ENCODE peak calls at places on chromosomes 3 and 15, in ten cellular contexts. M, Z, Q, C, F, T, V, B, E and S are unnamed samples.

GRCh38 chr3:12583280-12583679 is 26.4 kb downstream of the MKRN2 start:
- DNase-seq in Z (no peak), M (no peak), F (no peak), B (no peak), Q (no peak), C (no peak), V (no peak), T (no peak), E (no peak), S (no peak)

GRCh38 chr3:29438580-29438979 is 157.7 kb downstream of the RBMS3 start:
- DNase-seq in C (no peak), Z (no peak), T (no peak), B (no peak), M (no peak), E (no peak), V (no peak), F (no peak), Q (no peak), S (no peak)

GRCh38 chr3:16866447-16867025 is 18.2 kb upstream of the PLCL2 start:
- DNase-seq in E (no peak), B (no peak), V (no peak), Q (no peak), F (no peak), T (peak; percentile 63), C (no peak), M (peak; percentile 68), Z (no peak), S (no peak)

GRCh38 chr15:34794590-34795206 is 651 bp downstream of the ACTC1 start:
- DNase-seq in F (no peak), Q (no peak), V (no peak), Z (no peak), B (no peak), M (no peak), C (no peak), T (no peak), E (peak; percentile 7), S (no peak)

GRCh38 chr3:134432236-134432635 is 53.5 kb downstream of the ANAPC13 start:
- DNase-seq in M (no peak), F (no peak), V (no peak), B (no peak), Q (no peak), Z (no peak), E (no peak), T (no peak), C (no peak), S (no peak)

GRCh38 chr3:90016492-90017065 is 909.2 kb downstream of the EPHA3 start:
- DNase-seq in Q (no peak), T (no peak), E (no peak), M (no peak), F (no peak), Z (no peak), C (no peak), V (no peak), B (no peak), S (no peak)

GRCh38 chr3:3110299-3110630 is at the start of gene IL5RA:
- DNase-seq in F (no peak), T (no peak), V (no peak), B (no peak), M (no peak), E (no peak), C (peak; percentile 11), Q (no peak), Z (no peak), S (no peak)

GRCh38 chr3:104279617-104280016 is 1087.1 kb upstream of the ALCAM start:
- DNase-seq in M (no peak), T (no peak), Q (no peak), C (no peak), B (no peak), V (no peak), E (no peak), Z (no peak), F (no peak), S (no peak)

DNA sequence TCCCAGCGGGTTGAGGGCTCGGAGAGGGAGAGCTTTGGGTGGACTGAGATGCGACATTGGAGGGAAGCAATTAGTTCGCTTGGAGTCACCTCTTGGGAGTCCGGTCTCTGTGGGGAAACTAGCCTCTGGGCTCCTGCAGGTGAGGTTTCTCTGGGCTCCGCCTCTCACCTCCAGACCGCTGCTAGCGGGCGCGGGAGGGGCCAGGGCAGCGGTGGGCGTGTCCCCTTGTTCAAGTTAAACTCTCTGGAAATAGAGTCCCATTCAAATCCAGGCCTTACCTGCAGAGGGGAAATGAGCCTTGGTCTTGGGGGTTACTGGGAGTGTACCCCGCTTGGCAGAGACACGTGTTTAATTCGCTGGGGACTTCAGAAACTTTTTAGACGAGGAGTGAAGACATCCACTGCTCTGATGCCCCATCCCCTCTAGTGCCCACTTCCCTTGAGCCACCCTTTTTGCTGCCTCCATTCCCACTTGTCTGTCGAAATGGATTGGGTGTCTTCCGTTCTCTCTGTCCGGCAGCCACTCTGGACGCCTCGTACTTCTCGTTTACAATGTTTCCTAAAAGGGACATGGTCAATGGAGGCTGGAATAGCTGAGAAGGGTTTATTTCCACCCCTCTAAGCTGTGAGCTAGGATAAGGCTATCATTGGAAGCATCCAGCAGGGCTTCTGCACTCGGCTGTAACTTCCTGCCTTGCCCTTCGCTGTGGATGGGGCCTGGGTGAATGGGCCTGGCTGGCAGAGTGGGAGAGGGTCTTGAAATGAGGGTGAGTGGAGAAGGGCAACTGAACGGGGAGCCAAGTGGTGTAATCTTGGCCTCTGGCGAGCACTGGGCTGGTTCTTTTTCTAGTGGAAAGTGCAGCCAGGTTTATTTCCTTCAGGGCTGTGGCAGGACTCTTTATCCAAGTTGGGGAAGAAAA is 1.1 kb downstream of the MITF start:
- DNase-seq in T (peak; percentile 53), E (no peak), F (no peak), V (peak; percentile 61), Q (no peak), Z (peak; percentile 68), C (no peak), M (no peak), B (peak; percentile 56), S (peak; percentile 59)
- TF ChIP-seq POLR2A in T (no peak), E (no peak), F (no peak), V (no peak), Q (no peak), Z (no peak), C (no peak), M (no peak), B (no peak), S (no peak)

DNA sequence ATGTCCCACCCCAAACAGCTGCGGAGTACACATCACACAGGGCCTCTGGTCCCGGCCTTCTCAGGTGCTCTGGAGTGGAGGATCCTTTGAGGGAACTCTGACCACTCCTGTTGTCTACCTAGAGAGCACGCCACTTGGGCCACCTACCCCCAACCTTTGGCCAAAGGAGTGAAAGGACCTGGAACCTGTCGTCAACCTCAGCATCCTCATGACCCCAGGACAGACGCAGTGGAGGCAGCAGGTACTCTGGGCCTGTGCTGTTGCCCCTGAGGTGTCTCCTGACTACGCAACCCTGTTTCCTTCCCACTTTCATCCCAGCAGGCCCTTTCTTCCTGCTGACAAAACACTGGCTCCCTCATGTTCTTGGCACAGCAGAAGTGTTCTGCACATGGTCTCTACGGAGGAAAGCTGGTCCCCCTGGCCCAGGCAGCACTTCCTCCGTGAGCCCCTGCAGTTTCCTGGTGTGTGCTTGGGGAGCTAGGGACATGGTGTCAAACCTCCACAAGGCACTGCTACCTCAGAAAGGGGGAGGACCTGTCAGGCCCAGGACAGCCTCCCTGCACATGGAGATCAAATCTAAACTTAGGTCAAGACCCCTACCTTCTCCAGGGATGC is 48.0 kb downstream of the DHX30 start:
- DNase-seq in V (no peak), Q (no peak), Z (no peak), C (no peak), B (no peak), T (no peak), F (no peak), E (no peak), M (no peak), S (no peak)
- TF ChIP-seq POLR2A in V (no peak), Q (no peak), Z (no peak), C (no peak), B (no peak), T (no peak), F (no peak), E (no peak), M (no peak), S (no peak)

GRCh38 chr3:129624347-129625070 is 18.0 kb upstream of the PLXND1 start:
- DNase-seq in E (no peak), B (peak; percentile 49), V (peak; percentile 65), Q (no peak), M (peak; percentile 73), C (no peak), F (no peak), Z (no peak), T (peak; percentile 79), S (no peak)

GRCh38 chr3:129623447-129624118 is 17.1 kb upstream of the PLXND1 start:
- DNase-seq in T (peak; percentile 86), Q (no peak), M (peak; percentile 3), E (peak; percentile 2), F (no peak), C (peak; percentile 36), V (peak; percentile 73), Z (peak; percentile 80), B (peak; percentile 56), S (peak; percentile 69)

GRCh38 chr3:129627350-129628168 is 21.1 kb upstream of the PLXND1 start:
- DNase-seq in E (peak; percentile 85), Q (peak; percentile 42), T (peak; percentile 90), C (peak; percentile 89), V (peak; percentile 77), Z (peak; percentile 65), F (no peak), B (peak; percentile 73), M (peak; percentile 94), S (peak; percentile 75)

GRCh38 chr3:129626744-129627349 is 20.4 kb upstream of the PLXND1 start:
- DNase-seq in B (peak; percentile 94), M (peak; percentile 94), E (peak; percentile 97), C (peak; percentile 89), Q (peak; percentile 86), Z (peak; percentile 94), F (no peak), T (peak; percentile 92), V (peak; percentile 97), S (peak; percentile 96)

DNA sequence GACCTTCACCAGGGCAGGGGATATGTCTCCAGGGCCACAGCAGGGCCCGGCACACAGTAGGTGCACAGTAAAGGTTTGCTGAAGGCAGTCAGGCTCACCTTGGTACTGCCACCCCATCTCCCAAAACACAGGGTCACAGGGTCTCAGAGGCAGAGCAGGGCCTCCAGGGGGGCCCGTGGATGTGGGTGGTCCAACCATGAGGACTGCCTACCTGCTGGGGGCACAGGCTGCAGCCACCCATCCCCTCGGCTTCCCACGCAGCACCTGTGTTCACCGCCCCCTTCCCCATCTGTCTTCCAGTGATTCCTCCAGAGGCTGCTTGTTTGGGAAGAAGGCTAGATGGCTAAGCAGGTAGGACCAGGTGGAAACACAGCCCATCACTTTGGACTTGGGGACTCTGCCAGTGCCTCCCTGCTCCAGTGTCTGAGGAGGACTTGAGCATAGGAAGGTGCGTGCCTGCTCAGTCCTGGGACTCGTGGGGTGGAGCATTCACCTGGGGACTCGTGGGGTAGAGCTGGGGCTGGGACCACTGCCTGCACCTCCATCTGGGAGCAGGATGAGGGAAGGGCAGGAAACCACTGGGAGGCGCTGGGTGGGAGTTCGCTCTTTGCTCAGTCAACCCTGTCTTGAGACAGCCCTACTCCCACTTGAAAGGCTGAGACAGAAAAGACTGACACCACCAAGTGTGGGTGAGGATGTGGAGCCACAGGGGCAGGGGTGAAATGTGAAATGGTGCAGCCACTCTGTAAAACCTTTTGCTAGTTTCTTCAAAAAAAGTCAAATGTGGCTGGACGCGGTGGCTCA is 18.8 kb upstream of the PLXND1 start:
- DNase-seq in V (no peak), E (peak; percentile 15), B (no peak), C (no peak), F (no peak), M (peak; percentile 58), T (peak; percentile 52), Q (no peak), Z (no peak), S (no peak)
- TF ChIP-seq POLR2A in V (no peak), E (no peak), B (no peak), C (peak; percentile 10), F (no peak), M (no peak), T (no peak), Q (no peak), Z (no peak), S (no peak)

GRCh38 chr3:82196645-82197044 is 435.2 kb upstream of the GBE1 start:
- DNase-seq in F (no peak), V (no peak), Z (no peak), M (no peak), T (no peak), Q (no peak), B (no peak), C (no peak), E (no peak), S (no peak)
- TF ChIP-seq POLR2A in F (no peak), V (no peak), Z (no peak), M (no peak), T (no peak), Q (no peak), B (no peak), C (no peak), E (no peak), S (no peak)